ENCODE peak calls at places on chromosomes 16 and 17, in eight cellular contexts. U is heart right ventricle; J is nucleus accumbens; B is activated effector memory CD4-positive, alpha-beta T cell treated with anti-CD3 and anti-CD28 coated beads, Interleukin-2, amount 50 U/mL, for 16 hours; E is NCI-H460; S is cardiac muscle cell; D is hepatic stellate cell; R is posterior cingulate gyrus. M is an unnamed sample.

GRCh38 chr17:21190078-21190477 is 23.9 kb downstream of the TMEM11 start:
- DNase-seq in D (no peak), E (no peak), S (no peak), U (no peak), J (no peak), B (no peak), R (no peak), M (no peak)

GRCh38 chr16:71722801-71723536 is 1.5 kb downstream of the PHLPP2 start:
- DNase-seq in E (peak), U (peak), S (peak), R (peak), D (peak), B (peak), J (peak), M (peak)

GRCh38 chr17:67506966-67507365 is 129.9 kb downstream of the PITPNC1 start:
- DNase-seq in S (no peak), U (no peak), R (no peak), B (no peak), E (no peak), J (no peak), D (peak), M (no peak)

GRCh38 chr16:72092832-72093447 is 480 bp downstream of the TXNL4B start:
- DNase-seq in B (no peak), E (peak), J (no peak), S (peak), R (no peak), U (no peak), D (peak), M (peak)

GRCh38 chr17:40451420-40451819 is 8.2 kb downstream of the IGFBP4 start:
- DNase-seq in S (peak), E (no peak), U (peak), B (no peak), J (no peak), D (no peak), R (no peak), M (no peak)

GRCh38 chr17:39667262-39668140 is 752 bp upstream of the PNMT start:
- DNase-seq in U (no peak), S (peak), E (no peak), D (no peak), J (peak), R (no peak), B (no peak), M (peak)

GRCh38 chr16:19359556-19359955 is 58.1 kb upstream of the TMC5 start:
- DNase-seq in E (no peak), B (no peak), J (no peak), D (no peak), S (no peak), U (no peak), R (no peak), M (no peak)

GRCh38 chr17:38750312-38751121 is 2.0 kb upstream of the PSMB3 start:
- DNase-seq in J (no peak), B (no peak), E (no peak), U (no peak), S (no peak), R (no peak), D (no peak), M (peak)

GRCh38 chr17:883586-883962 is 96.0 kb downstream of the NXN start:
- DNase-seq in B (no peak), U (no peak), E (no peak), J (no peak), S (no peak), R (no peak), D (no peak), M (peak)

GRCh38 chr17:53796642-53797041 is 26.1 kb upstream of the KIF2B start:
- DNase-seq in S (no peak), B (no peak), U (no peak), E (no peak), J (no peak), D (no peak), R (no peak), M (no peak)

M was measured in nephron progenitor cell.